ENCODE peak calls at places on chromosomes 12 and 14, in five cellular contexts. C is breast epithelium, H is transverse colon, T is body of pancreas, N is sigmoid colon. M is an unnamed sample.

GRCh38 chr12:20527396-20528154 is 159.2 kb downstream of the PDE3A start:
- DNase-seq in C (no peak), H (no peak), T (no peak), N (no peak), M (no peak)

GRCh38 chr12:92438641-92439396 is 264.0 kb upstream of the PLEKHG7 start:
- DNase-seq in C (no peak), H (no peak), T (no peak), N (no peak), M (no peak)

GRCh38 chr14:51131516-51131915 is 36.6 kb upstream of the TRIM9 start:
- DNase-seq in C (no peak), H (no peak), T (no peak), N (no peak), M (no peak)

GRCh38 chr12:10220398-10221077 is 7.9 kb downstream of the GABARAPL1 start:
- DNase-seq in C (peak; percentile 91), H (peak; percentile 41), T (peak; percentile 86), N (peak; percentile 92), M (peak; percentile 43)

GRCh38 chr12:57031228-57031670 is 14.9 kb upstream of the TAC3 start:
- DNase-seq in C (no peak), H (no peak), T (no peak), N (peak; percentile 14), M (no peak)

GRCh38 chr12:12671850-12672660 is 23.9 kb downstream of the GPR19 start:
- DNase-seq in C (no peak), H (no peak), T (no peak), N (no peak), M (no peak)

GRCh38 chr14:39467889-39468524 is 35.8 kb upstream of the FBXO33 start:
- DNase-seq in C (no peak), H (no peak), T (no peak), N (no peak), M (no peak)

GRCh38 chr12:55760663-55761062 is 17.7 kb downstream of the GDF11 start:
- DNase-seq in C (no peak), H (no peak), T (no peak), N (no peak), M (no peak)

GRCh38 chr14:24338843-24339242 is 948 bp downstream of the RIPK3 start:
- DNase-seq in C (no peak), H (no peak), T (no peak), N (no peak), M (no peak)

GRCh38 chr14:86196476-86196875 is 666.5 kb downstream of the FLRT2 start:
- DNase-seq in C (no peak), H (no peak), T (peak; percentile 18), N (no peak), M (peak; percentile 69)

GRCh38 chr12:81811066-81811777 is 52.1 kb upstream of the PPFIA2 start:
- DNase-seq in C (no peak), H (no peak), T (no peak), N (no peak), M (no peak)
- H3K4me3 ChIP-seq in C (no peak overlapping the region), H (no peak overlapping the region), T (no peak overlapping the region), N (no peak overlapping the region), M (no peak overlapping the region)

DNA sequence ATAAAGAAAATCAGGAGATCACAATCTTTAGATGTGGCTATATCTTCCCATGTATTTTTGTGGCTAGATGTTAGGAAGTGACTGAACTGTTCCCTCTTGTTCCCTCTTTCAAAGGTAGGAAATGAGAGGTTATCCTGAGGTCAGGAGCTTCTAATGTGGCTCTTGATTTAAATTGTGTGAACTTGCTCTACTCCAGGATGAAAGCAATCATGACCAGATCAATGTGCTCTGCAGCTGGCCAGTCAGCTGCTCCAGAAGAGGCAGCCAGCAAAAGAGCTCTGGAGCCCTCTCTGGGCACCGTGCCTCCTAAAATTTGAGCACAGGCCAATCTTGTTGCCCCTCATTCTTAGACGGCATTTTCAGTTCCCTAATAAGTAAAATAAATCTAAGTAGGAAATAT is 32.0 kb downstream of the CDK17 start:
- DNase-seq in C (no peak), H (no peak), T (peak; percentile 16), N (no peak), M (peak; percentile 48)
- H3K4me1 ChIP-seq in C (no peaks in the 10 kb centered on the region), H (peaks cover 28% of the 10 kb centered on the region), T (peaks cover 24% of the 10 kb centered on the region), N (peaks cover 56% of the 10 kb centered on the region), M (peaks cover 30% of the 10 kb centered on the region)

GRCh38 chr14:35400707-35401421 is 3.7 kb downstream of the NFKBIA start:
- DNase-seq in C (no peak), H (peak; percentile 33), T (peak; percentile 11), N (peak; percentile 63), M (no peak)
- TF ChIP-seq POLR2A in C (no peak), H (peak; percentile 37), T (no peak), N (no peak), M (no peak)

GRCh38 chr12:120653611-120654010 is 13.2 kb downstream of the CABP1 start:
- DNase-seq in C (no peak), H (no peak), T (no peak), N (no peak), M (no peak)

GRCh38 chr12:120650249-120650690 is 9.8 kb downstream of the CABP1 start:
- DNase-seq in C (no peak), H (no peak), T (no peak), N (no peak), M (no peak)

GRCh38 chr12:120652671-120653435 is 12.4 kb downstream of the CABP1 start:
- DNase-seq in C (no peak), H (no peak), T (no peak), N (no peak), M (no peak)

GRCh38 chr12:120649442-120650248 is 9.2 kb downstream of the CABP1 start:
- DNase-seq in C (no peak), H (no peak), T (no peak), N (no peak), M (no peak)

GRCh38 chr12:120651821-120652220 is 11.4 kb downstream of the CABP1 start:
- DNase-seq in C (no peak), H (no peak), T (no peak), N (no peak), M (no peak)
- H3K4me3 ChIP-seq in C (no peak overlapping the region), H (no peak overlapping the region), T (no peak overlapping the region), N (no peak overlapping the region), M (no peak overlapping the region)